ENCODE peak calls at places on chromosome 3, in five cellular contexts. One of them, this sample, is unnamed.
A peak's percentile ranks its signal among the peaks of the same experiment; 100 is the strongest.

GRCh38 chr3:44886561-44886960 is 12.2 kb downstream of the TGM4 start:
- DNase-seq in Peyer's patch: no peak
- DNase-seq in cardiac muscle cell: no peak
- DNase-seq in K562: no peak
- DNase-seq in thyroid gland: no peak
- DNase-seq in this sample: no peak

GRCh38 chr3:10192953-10193691 is 28.4 kb downstream of the IRAK2 start:
- DNase-seq in Peyer's patch: peak; percentile 93
- DNase-seq in cardiac muscle cell: no peak
- DNase-seq in K562: no peak
- DNase-seq in thyroid gland: peak; percentile 77
- DNase-seq in this sample: no peak

GRCh38 chr3:197835509-197835908 is 44.5 kb downstream of the LRCH3 start:
- DNase-seq in Peyer's patch: no peak
- DNase-seq in cardiac muscle cell: no peak
- DNase-seq in K562: no peak
- DNase-seq in thyroid gland: no peak
- DNase-seq in this sample: no peak

GRCh38 chr3:100912976-100913375 is 80.2 kb downstream of the ABI3BP start:
- DNase-seq in Peyer's patch: no peak
- DNase-seq in cardiac muscle cell: no peak
- DNase-seq in K562: no peak
- DNase-seq in thyroid gland: no peak
- DNase-seq in this sample: no peak

GRCh38 chr3:71725279-71725991 is at the start of gene EIF4E3:
- DNase-seq in Peyer's patch: peak; percentile 27
- DNase-seq in cardiac muscle cell: peak; percentile 53
- DNase-seq in K562: peak; percentile 83
- DNase-seq in thyroid gland: peak; percentile 37
- DNase-seq in this sample: no peak

GRCh38 chr3:72031581-72031980 is 246.6 kb upstream of the PROK2 start:
- DNase-seq in Peyer's patch: no peak
- DNase-seq in cardiac muscle cell: no peak
- DNase-seq in K562: no peak
- DNase-seq in thyroid gland: no peak
- DNase-seq in this sample: no peak

GRCh38 chr3:123421353-123422174 is 27.3 kb downstream of the ADCY5 start:
- DNase-seq in Peyer's patch: no peak
- DNase-seq in cardiac muscle cell: no peak
- DNase-seq in K562: no peak
- DNase-seq in thyroid gland: peak; percentile 86
- DNase-seq in this sample: no peak

GRCh38 chr3:147921044-147921443 is 511.9 kb downstream of the ZIC1 start:
- DNase-seq in Peyer's patch: no peak
- DNase-seq in cardiac muscle cell: no peak
- DNase-seq in K562: no peak
- DNase-seq in thyroid gland: no peak
- DNase-seq in this sample: no peak

GRCh38 chr3:107512108-107512507 is 10.7 kb upstream of the BBX start:
- DNase-seq in Peyer's patch: no peak
- DNase-seq in cardiac muscle cell: no peak
- DNase-seq in K562: no peak
- DNase-seq in thyroid gland: no peak
- DNase-seq in this sample: no peak

GRCh38 chr3:195159819-195160175 is 111.2 kb downstream of the XXYLT1 start:
- DNase-seq in Peyer's patch: no peak
- DNase-seq in cardiac muscle cell: no peak
- DNase-seq in K562: no peak
- DNase-seq in thyroid gland: no peak
- DNase-seq in this sample: no peak

GRCh38 chr3:13711911-13712650 is 163.2 kb downstream of the FBLN2 start:
- DNase-seq in Peyer's patch: no peak
- DNase-seq in cardiac muscle cell: no peak
- DNase-seq in K562: no peak
- DNase-seq in thyroid gland: no peak
- DNase-seq in this sample: no peak

GRCh38 chr3:149020839-149021252 is 29.5 kb downstream of the GYG1 start:
- DNase-seq in Peyer's patch: no peak
- DNase-seq in cardiac muscle cell: no peak
- DNase-seq in K562: no peak
- DNase-seq in thyroid gland: no peak
- DNase-seq in this sample: no peak

GRCh38 chr3:169387751-169388696 is 275.5 kb downstream of the MECOM start:
- DNase-seq in Peyer's patch: no peak
- DNase-seq in cardiac muscle cell: no peak
- DNase-seq in K562: no peak
- DNase-seq in thyroid gland: peak; percentile 5
- DNase-seq in this sample: no peak

GRCh38 chr3:187403768-187404270 is 35.6 kb downstream of the RTP4 start:
- DNase-seq in Peyer's patch: no peak
- DNase-seq in cardiac muscle cell: no peak
- DNase-seq in K562: no peak
- DNase-seq in thyroid gland: no peak
- DNase-seq in this sample: no peak

GRCh38 chr3:77091809-77092208 is 51.9 kb downstream of the ROBO2 start:
- DNase-seq in Peyer's patch: no peak
- DNase-seq in cardiac muscle cell: no peak
- DNase-seq in K562: no peak
- DNase-seq in thyroid gland: no peak
- DNase-seq in this sample: no peak

GRCh38 chr3:77084511-77084910 is 44.6 kb downstream of the ROBO2 start:
- DNase-seq in Peyer's patch: no peak
- DNase-seq in cardiac muscle cell: no peak
- DNase-seq in K562: no peak
- DNase-seq in thyroid gland: no peak
- DNase-seq in this sample: no peak

GRCh38 chr3:77081240-77081661 is 41.4 kb downstream of the ROBO2 start:
- DNase-seq in Peyer's patch: no peak
- DNase-seq in cardiac muscle cell: peak; percentile 37
- DNase-seq in K562: no peak
- DNase-seq in thyroid gland: peak; percentile 80
- DNase-seq in this sample: no peak

DNA sequence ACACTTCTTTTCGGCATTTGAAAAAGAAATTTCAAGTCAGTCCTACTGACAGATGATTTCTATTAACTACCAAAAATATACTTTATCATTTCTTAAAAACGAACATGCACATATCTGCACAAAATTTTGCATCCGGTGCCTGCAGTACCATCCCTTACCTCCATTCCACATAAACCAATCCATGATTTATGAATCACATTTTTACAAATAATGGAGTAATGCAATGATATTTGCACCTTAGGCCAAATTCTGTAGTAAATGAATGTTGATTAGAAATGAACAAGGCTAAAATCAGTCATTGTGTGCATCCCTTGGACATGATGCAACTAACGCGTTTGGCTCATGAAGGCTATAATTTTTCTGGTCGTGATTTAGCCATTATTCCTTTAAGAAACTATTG is 46.5 kb downstream of the ROBO2 start:
- DNase-seq in Peyer's patch: no peak
- DNase-seq in cardiac muscle cell: no peak
- DNase-seq in K562: no peak
- DNase-seq in thyroid gland: no peak
- DNase-seq in this sample: no peak
- TF ChIP-seq CTCF in Peyer's patch: no peak
- TF ChIP-seq CTCF in cardiac muscle cell: no peak
- TF ChIP-seq CTCF in K562: no peak
- TF ChIP-seq CTCF in thyroid gland: no peak
- TF ChIP-seq CTCF in this sample: no peak

GRCh38 chr3:78737988-78738387 is 1029.8 kb downstream of the ROBO1 start:
- DNase-seq in Peyer's patch: no peak
- DNase-seq in cardiac muscle cell: no peak
- DNase-seq in K562: no peak
- DNase-seq in thyroid gland: no peak
- DNase-seq in this sample: no peak

GRCh38 chr3:78745847-78746246 is 1022.0 kb downstream of the ROBO1 start:
- DNase-seq in Peyer's patch: no peak
- DNase-seq in cardiac muscle cell: no peak
- DNase-seq in K562: no peak
- DNase-seq in thyroid gland: no peak
- DNase-seq in this sample: no peak

GRCh38 chr3:78742041-78742440 is 1025.8 kb downstream of the ROBO1 start:
- DNase-seq in Peyer's patch: no peak
- DNase-seq in cardiac muscle cell: no peak
- DNase-seq in K562: no peak
- DNase-seq in thyroid gland: no peak
- DNase-seq in this sample: no peak

GRCh38 chr3:78736863-78737262 is 1030.9 kb downstream of the ROBO1 start:
- DNase-seq in Peyer's patch: no peak
- DNase-seq in cardiac muscle cell: no peak
- DNase-seq in K562: no peak
- DNase-seq in thyroid gland: no peak
- DNase-seq in this sample: no peak

GRCh38 chr3:78741066-78741645 is 1026.6 kb downstream of the ROBO1 start:
- DNase-seq in Peyer's patch: no peak
- DNase-seq in cardiac muscle cell: no peak
- DNase-seq in K562: no peak
- DNase-seq in thyroid gland: no peak
- DNase-seq in this sample: no peak
- TF ChIP-seq CTCF in Peyer's patch: peak; percentile 13
- TF ChIP-seq CTCF in cardiac muscle cell: peak; percentile 51
- TF ChIP-seq CTCF in K562: no peak
- TF ChIP-seq CTCF in thyroid gland: peak; percentile 18
- TF ChIP-seq CTCF in this sample: no peak

GRCh38 chr3:188834349-188834748 is 337.4 kb upstream of the TPRG1 start:
- DNase-seq in Peyer's patch: no peak
- DNase-seq in cardiac muscle cell: no peak
- DNase-seq in K562: no peak
- DNase-seq in thyroid gland: no peak
- DNase-seq in this sample: no peak
- TF ChIP-seq CTCF in Peyer's patch: no peak
- TF ChIP-seq CTCF in cardiac muscle cell: no peak
- TF ChIP-seq CTCF in K562: no peak
- TF ChIP-seq CTCF in thyroid gland: no peak
- TF ChIP-seq CTCF in this sample: no peak

DNA sequence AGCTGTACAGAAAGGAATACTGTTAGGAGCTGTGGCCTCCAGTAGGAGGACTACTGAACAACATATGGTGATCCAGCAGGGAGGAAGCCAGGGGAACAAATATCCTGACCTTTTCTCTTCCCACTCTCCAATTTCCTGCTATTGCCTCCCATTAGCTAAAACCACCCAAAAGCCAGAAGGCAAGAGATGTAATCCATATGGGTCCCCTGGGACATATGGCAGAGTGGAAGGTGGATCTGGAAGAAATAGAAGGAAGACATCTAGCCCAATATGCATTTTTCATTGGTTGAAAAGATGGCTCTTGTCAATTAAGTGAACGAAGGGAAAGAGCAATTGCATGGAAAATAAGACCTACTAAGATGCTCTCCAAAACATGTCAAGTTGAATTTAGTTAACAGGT is 167.2 kb downstream of the CNTN3 start:
- DNase-seq in Peyer's patch: no peak
- DNase-seq in cardiac muscle cell: no peak
- DNase-seq in K562: no peak
- DNase-seq in thyroid gland: no peak
- DNase-seq in this sample: no peak
- TF ChIP-seq CTCF in Peyer's patch: no peak
- TF ChIP-seq CTCF in cardiac muscle cell: no peak
- TF ChIP-seq CTCF in K562: no peak
- TF ChIP-seq CTCF in thyroid gland: no peak
- TF ChIP-seq CTCF in this sample: no peak

GRCh38 chr3:30747771-30748281 is 141.4 kb downstream of the TGFBR2 start:
- DNase-seq in Peyer's patch: no peak
- DNase-seq in cardiac muscle cell: peak; percentile 36
- DNase-seq in K562: no peak
- DNase-seq in thyroid gland: no peak
- DNase-seq in this sample: no peak
- TF ChIP-seq CTCF in Peyer's patch: no peak
- TF ChIP-seq CTCF in cardiac muscle cell: peak; percentile 53
- TF ChIP-seq CTCF in K562: no peak
- TF ChIP-seq CTCF in thyroid gland: peak; percentile 17
- TF ChIP-seq CTCF in this sample: no peak

DNA sequence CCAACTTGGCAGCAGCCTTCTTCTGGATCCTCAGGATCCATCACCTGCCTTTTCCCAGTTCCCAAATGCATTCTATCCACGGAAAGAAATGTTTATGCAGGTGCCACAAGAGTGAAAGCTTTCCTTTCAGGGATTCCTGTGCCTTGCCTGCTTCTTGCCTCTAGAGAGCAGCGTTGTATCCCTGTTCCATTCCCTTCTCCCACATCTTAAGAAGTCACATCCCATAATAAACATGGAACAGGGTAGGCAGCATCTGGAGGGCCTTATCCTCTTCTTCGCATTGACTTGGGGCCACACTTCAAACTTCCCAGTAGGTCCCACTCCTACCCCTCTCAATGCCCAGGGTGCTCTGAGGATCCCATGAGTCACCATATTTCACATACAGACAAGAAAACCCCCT is 72.7 kb upstream of the DCLK3 start:
- DNase-seq in Peyer's patch: no peak
- DNase-seq in cardiac muscle cell: no peak
- DNase-seq in K562: no peak
- DNase-seq in thyroid gland: no peak
- DNase-seq in this sample: no peak
- TF ChIP-seq CTCF in Peyer's patch: no peak
- TF ChIP-seq CTCF in cardiac muscle cell: peak; percentile 14
- TF ChIP-seq CTCF in K562: no peak
- TF ChIP-seq CTCF in thyroid gland: no peak
- TF ChIP-seq CTCF in this sample: no peak

DNA sequence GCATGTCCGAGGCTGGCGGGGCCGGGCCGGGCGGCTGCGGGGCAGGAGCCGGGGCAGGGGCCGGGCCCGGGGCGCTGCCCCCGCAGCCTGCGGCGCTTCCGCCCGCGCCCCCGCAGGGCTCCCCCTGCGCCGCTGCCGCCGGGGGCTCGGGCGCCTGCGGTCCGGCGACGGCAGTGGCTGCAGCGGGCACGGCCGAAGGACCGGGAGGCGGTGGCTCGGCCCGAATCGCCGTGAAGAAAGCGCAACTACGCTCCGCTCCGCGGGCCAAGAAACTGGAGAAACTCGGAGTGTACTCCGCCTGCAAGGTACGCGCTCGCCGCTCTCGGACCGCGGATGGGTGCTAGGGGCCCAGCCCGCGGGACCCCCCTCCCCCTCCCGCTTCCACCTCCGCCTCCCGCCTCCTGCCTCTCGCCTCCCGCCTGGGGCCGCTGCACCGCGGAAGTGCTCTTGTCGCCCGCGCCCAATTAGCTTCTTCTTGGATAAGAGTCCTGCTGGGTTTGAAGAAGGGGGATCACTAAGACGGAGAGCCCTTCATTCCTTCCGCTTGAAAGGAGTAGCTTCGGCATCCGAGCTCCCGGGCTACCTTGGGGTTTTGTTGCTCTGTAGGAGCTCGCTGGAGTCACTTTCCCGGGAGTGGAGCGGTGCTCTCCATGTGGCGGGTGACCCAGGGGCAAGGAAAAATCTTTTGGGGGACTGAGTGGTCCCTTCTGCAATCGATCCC is 390 bp downstream of the KAT2B start:
- DNase-seq in Peyer's patch: peak; percentile 78
- DNase-seq in cardiac muscle cell: peak; percentile 83
- DNase-seq in K562: peak; percentile 92
- DNase-seq in thyroid gland: peak; percentile 89
- DNase-seq in this sample: no peak
- TF ChIP-seq CTCF in Peyer's patch: no peak
- TF ChIP-seq CTCF in cardiac muscle cell: peak; percentile 24
- TF ChIP-seq CTCF in K562: peak; percentile 41
- TF ChIP-seq CTCF in thyroid gland: no peak
- TF ChIP-seq CTCF in this sample: no peak

GRCh38 chr3:180690061-180690460 is 10.8 kb upstream of the CCDC39 start:
- DNase-seq in Peyer's patch: no peak
- DNase-seq in cardiac muscle cell: no peak
- DNase-seq in K562: no peak
- DNase-seq in thyroid gland: no peak
- DNase-seq in this sample: no peak
- TF ChIP-seq CTCF in Peyer's patch: no peak
- TF ChIP-seq CTCF in cardiac muscle cell: no peak
- TF ChIP-seq CTCF in K562: no peak
- TF ChIP-seq CTCF in thyroid gland: no peak
- TF ChIP-seq CTCF in this sample: no peak

GRCh38 chr3:82498186-82498585 is 736.7 kb upstream of the GBE1 start:
- DNase-seq in Peyer's patch: no peak
- DNase-seq in cardiac muscle cell: no peak
- DNase-seq in K562: no peak
- DNase-seq in thyroid gland: no peak
- DNase-seq in this sample: no peak
- TF ChIP-seq CTCF in Peyer's patch: no peak
- TF ChIP-seq CTCF in cardiac muscle cell: no peak
- TF ChIP-seq CTCF in K562: no peak
- TF ChIP-seq CTCF in thyroid gland: no peak
- TF ChIP-seq CTCF in this sample: no peak